ENCODE peak calls at places on chromosomes 6 and 20, in seven cellular contexts. R, C, J, Z, I, K and N are unnamed samples.
A peak's percentile ranks its signal among the peaks of the same experiment; 100 is the strongest.

GRCh38 chr6:32945106-32945761 is 4.4 kb upstream of the HLA-DMB start:
- DNase-seq in R (no peak), C (no peak), J (no peak), Z (no peak), I (no peak), K (no peak), N (no peak)

GRCh38 chr6:34522740-34523139 is 33.4 kb downstream of the SPDEF start:
- DNase-seq in R (no peak), C (no peak), J (no peak), Z (no peak), I (no peak), K (no peak), N (no peak)

GRCh38 chr6:151627689-151628444 is 134.1 kb downstream of the CCDC170 start:
- DNase-seq in R (no peak), C (no peak), J (no peak), Z (no peak), I (peak; percentile 51), K (no peak), N (no peak)

GRCh38 chr20:25274891-25275812 is 27.3 kb downstream of the PYGB start:
- DNase-seq in R (no peak), C (peak; percentile 71), J (peak; percentile 11), Z (no peak), I (no peak), K (peak; percentile 43), N (no peak)

GRCh38 chr6:63380265-63380664 is 60.5 kb upstream of the LGSN start:
- DNase-seq in R (no peak), C (no peak), J (no peak), Z (no peak), I (no peak), K (no peak), N (no peak)

GRCh38 chr6:138833819-138834539 is 38.1 kb downstream of the ECT2L start:
- DNase-seq in R (no peak), C (peak; percentile 38), J (no peak), Z (no peak), I (no peak), K (no peak), N (no peak)

GRCh38 chr6:53979468-53980067 is 131.7 kb upstream of the MLIP start:
- DNase-seq in R (peak; percentile 64), C (no peak), J (no peak), Z (no peak), I (peak; percentile 46), K (no peak), N (no peak)

GRCh38 chr6:122779672-122780066 is at the start of gene FABP7:
- DNase-seq in R (no peak), C (no peak), J (no peak), Z (no peak), I (no peak), K (no peak), N (no peak)

GRCh38 chr20:22471156-22471836 is 113.1 kb downstream of the FOXA2 start:
- DNase-seq in R (no peak), C (no peak), J (no peak), Z (no peak), I (no peak), K (no peak), N (no peak)

GRCh38 chr6:444653-445275 is 53.2 kb downstream of the IRF4 start:
- DNase-seq in R (no peak), C (no peak), J (no peak), Z (peak; percentile 73), I (no peak), K (no peak), N (no peak)

GRCh38 chr6:107118976-107119375 is 3.7 kb upstream of the BEND3 start:
- DNase-seq in R (no peak), C (no peak), J (no peak), Z (no peak), I (no peak), K (no peak), N (no peak)

GRCh38 chr20:60955687-60956086 is 296.4 kb upstream of the CDH4 start:
- DNase-seq in R (no peak), C (no peak), J (no peak), Z (no peak), I (no peak), K (no peak), N (no peak)

GRCh38 chr20:32999603-33000250 is 4.5 kb downstream of the SUN5 start:
- DNase-seq in R (no peak), C (no peak), J (no peak), Z (no peak), I (no peak), K (no peak), N (no peak)

GRCh38 chr6:111993342-111993741 is 60.6 kb upstream of the CCN6 start:
- DNase-seq in R (no peak), C (no peak), J (no peak), Z (no peak), I (no peak), K (no peak), N (no peak)

GRCh38 chr6:24911983-24912382 is 23.8 kb downstream of the RIPOR2 start:
- DNase-seq in R (no peak), C (no peak), J (no peak), Z (no peak), I (no peak), K (no peak), N (no peak)

GRCh38 chr20:41411458-41411857 is 44.8 kb upstream of the EMILIN3 start:
- DNase-seq in R (peak; percentile 48), C (no peak), J (no peak), Z (no peak), I (no peak), K (no peak), N (no peak)

GRCh38 chr20:53937330-53937729 is 133.1 kb downstream of the BCAS1 start:
- DNase-seq in R (no peak), C (no peak), J (no peak), Z (no peak), I (no peak), K (peak; percentile 17), N (no peak)

GRCh38 chr20:31860431-31861345 is 9.6 kb downstream of the DUSP15 start:
- DNase-seq in R (no peak), C (no peak), J (no peak), Z (no peak), I (no peak), K (peak; percentile 71), N (no peak)

GRCh38 chr6:75409286-75409685 is 84.3 kb downstream of the FILIP1 start:
- DNase-seq in R (no peak), C (no peak), J (no peak), Z (no peak), I (no peak), K (no peak), N (no peak)

GRCh38 chr6:41469156-41469950 is 76.8 kb upstream of the FOXP4 start:
- DNase-seq in R (no peak), C (no peak), J (no peak), Z (no peak), I (no peak), K (no peak), N (no peak)

GRCh38 chr20:43799150-43799711 is 72.4 kb upstream of the GTSF1L start:
- DNase-seq in R (no peak), C (no peak), J (no peak), Z (no peak), I (no peak), K (no peak), N (no peak)

GRCh38 chr6:37539706-37540352 is 40.1 kb upstream of the CCDC167 start:
- DNase-seq in R (no peak), C (no peak), J (no peak), Z (no peak), I (no peak), K (no peak), N (no peak)

GRCh38 chr20:2304180-2304579 is 8.4 kb downstream of the TGM3 start:
- DNase-seq in R (no peak), C (no peak), J (no peak), Z (no peak), I (no peak), K (no peak), N (no peak)

GRCh38 chr6:139271056-139271455 is 20.7 kb downstream of the TXLNB start:
- DNase-seq in R (no peak), C (no peak), J (no peak), Z (no peak), I (no peak), K (no peak), N (no peak)

GRCh38 chr20:17854307-17854903 is 114.2 kb downstream of the SNX5 start:
- DNase-seq in R (peak; percentile 55), C (peak; percentile 56), J (no peak), Z (no peak), I (peak; percentile 41), K (no peak), N (peak; percentile 52)

GRCh38 chr6:30709101-30709868 is 7.8 kb downstream of the MDC1 start:
- DNase-seq in R (no peak), C (no peak), J (no peak), Z (no peak), I (no peak), K (no peak), N (no peak)
- H3K27ac ChIP-seq in R (no peak overlapping the region), C (no peak overlapping the region), J (no peak overlapping the region), Z (no peak overlapping the region), I (no peak overlapping the region), K (no peak overlapping the region), N (no peak overlapping the region)

GRCh38 chr20:8693709-8694108 is 375.2 kb upstream of the PLCB4 start:
- DNase-seq in R (no peak), C (no peak), J (no peak), Z (no peak), I (no peak), K (no peak), N (no peak)
- H3K27ac ChIP-seq in R (no peak overlapping the region), C (no peak overlapping the region), J (no peak overlapping the region), Z (no peak overlapping the region), I (no peak overlapping the region), K (no peak overlapping the region), N (no peak overlapping the region)

GRCh38 chr6:5204340-5204739 is 56.4 kb downstream of the LYRM4 start:
- DNase-seq in R (peak; percentile 54), C (no peak), J (no peak), Z (no peak), I (no peak), K (no peak), N (no peak)

GRCh38 chr6:5202941-5203340 is 57.8 kb downstream of the LYRM4 start:
- DNase-seq in R (no peak), C (no peak), J (no peak), Z (no peak), I (no peak), K (no peak), N (no peak)

GRCh38 chr6:5201271-5201670 is 59.5 kb downstream of the LYRM4 start:
- DNase-seq in R (no peak), C (no peak), J (no peak), Z (no peak), I (no peak), K (no peak), N (no peak)

GRCh38 chr6:5203571-5203970 is 57.2 kb downstream of the LYRM4 start:
- DNase-seq in R (no peak), C (no peak), J (no peak), Z (no peak), I (no peak), K (no peak), N (no peak)

GRCh38 chr6:5202206-5202605 is 58.5 kb downstream of the LYRM4 start:
- DNase-seq in R (no peak), C (no peak), J (no peak), Z (no peak), I (no peak), K (no peak), N (no peak)
- H3K27ac ChIP-seq in R (no peak overlapping the region), C (peak overlapping the region; percentile 92), J (no peak overlapping the region), Z (no peak overlapping the region), I (no peak overlapping the region), K (no peak overlapping the region), N (no peak overlapping the region)

DNA sequence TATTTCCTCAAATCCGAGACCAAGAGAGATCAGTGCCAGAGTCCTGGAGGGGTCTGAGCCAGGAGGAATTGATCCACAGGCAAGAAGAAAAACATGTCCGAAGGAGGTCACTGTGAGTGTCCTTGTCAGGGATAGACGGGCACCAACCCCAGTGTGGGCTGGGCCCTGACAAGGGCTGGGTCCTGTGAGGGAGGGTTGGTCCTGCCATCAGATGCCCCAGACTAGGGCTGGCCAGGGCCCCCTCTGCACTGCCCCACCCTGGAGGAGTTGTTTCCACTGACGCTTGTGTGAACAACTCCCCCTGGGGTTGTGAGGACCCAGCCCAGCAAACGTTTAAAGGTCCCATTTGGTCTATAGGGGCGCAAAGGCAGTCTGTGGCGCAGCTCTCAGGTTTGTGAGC is 104.2 kb downstream of the BMP7 start:
- DNase-seq in R (no peak), C (peak; percentile 55), J (no peak), Z (no peak), I (no peak), K (no peak), N (no peak)
- H3K27ac ChIP-seq in R (no peak overlapping the region), C (peak overlapping the region; percentile 70), J (no peak overlapping the region), Z (no peak overlapping the region), I (no peak overlapping the region), K (no peak overlapping the region), N (no peak overlapping the region)